ENCODE peak calls at places on chromosomes 13 and 19, in ten cellular contexts. One of them, this sample, is unnamed.

GRCh38 chr19:3176715-3177501 is 1.7 kb upstream of the S1PR4 start:
- DNase-seq in tibial artery: no peak
- DNase-seq in colonic mucosa: peak; percentile 67
- DNase-seq in CD8-positive, alpha-beta T cell: peak; percentile 65
- DNase-seq in psoas muscle: no peak
- DNase-seq in astrocyte of the spinal cord: peak; percentile 43
- DNase-seq in cardiac muscle cell: no peak
- DNase-seq in HFF-Myc: no peak
- DNase-seq in thyroid gland: peak; percentile 66
- DNase-seq in fibroblast of pulmonary artery: no peak
- DNase-seq in this sample: peak; percentile 72

GRCh38 chr19:19662866-19663291 is 597 bp downstream of the ATP13A1 start:
- DNase-seq in HFF-Myc: no peak
- DNase-seq in psoas muscle: peak; percentile 79
- DNase-seq in CD8-positive, alpha-beta T cell: no peak
- DNase-seq in astrocyte of the spinal cord: no peak
- DNase-seq in fibroblast of pulmonary artery: no peak
- DNase-seq in colonic mucosa: peak; percentile 72
- DNase-seq in thyroid gland: no peak
- DNase-seq in tibial artery: no peak
- DNase-seq in cardiac muscle cell: peak; percentile 12
- DNase-seq in this sample: peak; percentile 20

GRCh38 chr13:34459856-34460255 is 482.2 kb upstream of the NBEA start:
- DNase-seq in tibial artery: no peak
- DNase-seq in astrocyte of the spinal cord: no peak
- DNase-seq in CD8-positive, alpha-beta T cell: no peak
- DNase-seq in thyroid gland: no peak
- DNase-seq in colonic mucosa: no peak
- DNase-seq in fibroblast of pulmonary artery: no peak
- DNase-seq in psoas muscle: no peak
- DNase-seq in cardiac muscle cell: peak; percentile 6
- DNase-seq in HFF-Myc: no peak
- DNase-seq in this sample: peak; percentile 4

GRCh38 chr19:7682175-7682855 is 1.7 kb downstream of the TRAPPC5 start:
- DNase-seq in HFF-Myc: no peak
- DNase-seq in tibial artery: no peak
- DNase-seq in psoas muscle: no peak
- DNase-seq in thyroid gland: no peak
- DNase-seq in colonic mucosa: no peak
- DNase-seq in fibroblast of pulmonary artery: no peak
- DNase-seq in astrocyte of the spinal cord: no peak
- DNase-seq in CD8-positive, alpha-beta T cell: no peak
- DNase-seq in cardiac muscle cell: no peak
- DNase-seq in this sample: no peak

GRCh38 chr13:50626031-50626643 is 217.4 kb downstream of the DLEU7 start:
- DNase-seq in astrocyte of the spinal cord: peak; percentile 61
- DNase-seq in thyroid gland: no peak
- DNase-seq in CD8-positive, alpha-beta T cell: no peak
- DNase-seq in colonic mucosa: no peak
- DNase-seq in tibial artery: no peak
- DNase-seq in fibroblast of pulmonary artery: peak; percentile 90
- DNase-seq in HFF-Myc: no peak
- DNase-seq in psoas muscle: no peak
- DNase-seq in cardiac muscle cell: peak; percentile 92
- DNase-seq in this sample: peak; percentile 88

GRCh38 chr13:109802936-109803335 is 16.6 kb upstream of the IRS2 start:
- DNase-seq in thyroid gland: no peak
- DNase-seq in fibroblast of pulmonary artery: no peak
- DNase-seq in HFF-Myc: no peak
- DNase-seq in CD8-positive, alpha-beta T cell: no peak
- DNase-seq in cardiac muscle cell: no peak
- DNase-seq in psoas muscle: no peak
- DNase-seq in colonic mucosa: no peak
- DNase-seq in tibial artery: no peak
- DNase-seq in astrocyte of the spinal cord: no peak
- DNase-seq in this sample: no peak

GRCh38 chr19:15432018-15432494 is 13.3 kb upstream of the AKAP8L start:
- DNase-seq in thyroid gland: no peak
- DNase-seq in colonic mucosa: no peak
- DNase-seq in CD8-positive, alpha-beta T cell: no peak
- DNase-seq in astrocyte of the spinal cord: no peak
- DNase-seq in psoas muscle: no peak
- DNase-seq in HFF-Myc: no peak
- DNase-seq in cardiac muscle cell: peak; percentile 8
- DNase-seq in fibroblast of pulmonary artery: no peak
- DNase-seq in tibial artery: no peak
- DNase-seq in this sample: peak; percentile 6

GRCh38 chr19:50725218-50725931 is 2.2 kb downstream of the CLEC11A start:
- DNase-seq in astrocyte of the spinal cord: no peak
- DNase-seq in cardiac muscle cell: no peak
- DNase-seq in HFF-Myc: no peak
- DNase-seq in thyroid gland: no peak
- DNase-seq in colonic mucosa: no peak
- DNase-seq in fibroblast of pulmonary artery: no peak
- DNase-seq in psoas muscle: no peak
- DNase-seq in tibial artery: no peak
- DNase-seq in CD8-positive, alpha-beta T cell: no peak
- DNase-seq in this sample: peak; percentile 21

GRCh38 chr13:75685239-75685697 is 49.1 kb downstream of the LMO7 start:
- DNase-seq in cardiac muscle cell: peak; percentile 74
- DNase-seq in HFF-Myc: peak; percentile 64
- DNase-seq in psoas muscle: no peak
- DNase-seq in astrocyte of the spinal cord: peak; percentile 83
- DNase-seq in CD8-positive, alpha-beta T cell: no peak
- DNase-seq in colonic mucosa: no peak
- DNase-seq in fibroblast of pulmonary artery: peak; percentile 73
- DNase-seq in thyroid gland: peak; percentile 17
- DNase-seq in tibial artery: no peak
- DNase-seq in this sample: peak; percentile 80

GRCh38 chr13:105213512-105213911 is 1322.0 kb downstream of the EFNB2 start:
- DNase-seq in colonic mucosa: no peak
- DNase-seq in psoas muscle: no peak
- DNase-seq in CD8-positive, alpha-beta T cell: no peak
- DNase-seq in tibial artery: no peak
- DNase-seq in HFF-Myc: no peak
- DNase-seq in astrocyte of the spinal cord: no peak
- DNase-seq in thyroid gland: no peak
- DNase-seq in cardiac muscle cell: peak; percentile 7
- DNase-seq in fibroblast of pulmonary artery: no peak
- DNase-seq in this sample: no peak

GRCh38 chr19:34131100-34131499 is 41.2 kb upstream of the LSM14A start:
- DNase-seq in psoas muscle: no peak
- DNase-seq in thyroid gland: no peak
- DNase-seq in HFF-Myc: no peak
- DNase-seq in cardiac muscle cell: no peak
- DNase-seq in fibroblast of pulmonary artery: no peak
- DNase-seq in tibial artery: no peak
- DNase-seq in colonic mucosa: no peak
- DNase-seq in CD8-positive, alpha-beta T cell: no peak
- DNase-seq in astrocyte of the spinal cord: no peak
- DNase-seq in this sample: no peak

GRCh38 chr19:16834747-16835146 is 5.5 kb downstream of the SIN3B start:
- DNase-seq in astrocyte of the spinal cord: peak; percentile 29
- DNase-seq in tibial artery: no peak
- DNase-seq in fibroblast of pulmonary artery: no peak
- DNase-seq in colonic mucosa: no peak
- DNase-seq in psoas muscle: no peak
- DNase-seq in cardiac muscle cell: no peak
- DNase-seq in CD8-positive, alpha-beta T cell: no peak
- DNase-seq in HFF-Myc: no peak
- DNase-seq in thyroid gland: no peak
- DNase-seq in this sample: no peak

GRCh38 chr19:58045411-58046050 is 11.7 kb downstream of the ZSCAN1 start:
- DNase-seq in cardiac muscle cell: no peak
- DNase-seq in psoas muscle: no peak
- DNase-seq in HFF-Myc: no peak
- DNase-seq in fibroblast of pulmonary artery: no peak
- DNase-seq in tibial artery: no peak
- DNase-seq in thyroid gland: no peak
- DNase-seq in astrocyte of the spinal cord: no peak
- DNase-seq in CD8-positive, alpha-beta T cell: no peak
- DNase-seq in colonic mucosa: no peak
- DNase-seq in this sample: no peak

DNA sequence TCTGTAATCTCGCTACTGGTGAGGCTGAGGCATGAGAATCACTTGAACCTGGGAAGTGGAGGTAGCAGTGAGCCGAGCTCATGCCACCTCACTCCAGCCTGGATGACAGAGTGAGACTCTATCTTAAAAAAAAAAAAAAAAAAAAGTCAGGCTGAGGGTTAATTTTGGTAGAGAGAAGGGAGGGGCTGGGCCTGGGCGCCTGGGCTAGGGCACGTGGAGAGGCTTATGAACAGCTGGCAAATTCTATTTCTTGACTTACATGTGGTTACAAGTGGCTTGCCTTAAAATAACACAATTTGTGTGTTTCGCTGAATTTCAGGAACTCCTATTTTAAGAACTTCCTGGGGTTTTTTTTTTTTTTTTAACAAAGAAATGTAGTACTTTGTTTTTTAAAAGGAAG is 47.6 kb upstream of the MAP3K10 start:
- DNase-seq in cardiac muscle cell: no peak
- DNase-seq in HFF-Myc: peak; percentile 15
- DNase-seq in thyroid gland: peak; percentile 48
- DNase-seq in fibroblast of pulmonary artery: no peak
- DNase-seq in colonic mucosa: no peak
- DNase-seq in CD8-positive, alpha-beta T cell: peak; percentile 22
- DNase-seq in tibial artery: no peak
- DNase-seq in astrocyte of the spinal cord: no peak
- DNase-seq in psoas muscle: no peak
- DNase-seq in this sample: no peak
- H3K4me3 ChIP-seq in cardiac muscle cell: no peak overlapping the region
- H3K4me3 ChIP-seq in HFF-Myc: no peak overlapping the region
- H3K4me3 ChIP-seq in thyroid gland: no peak overlapping the region
- H3K4me3 ChIP-seq in fibroblast of pulmonary artery: no peak overlapping the region
- H3K4me3 ChIP-seq in colonic mucosa: no peak overlapping the region
- H3K4me3 ChIP-seq in CD8-positive, alpha-beta T cell: peak overlapping the region; percentile 22
- H3K4me3 ChIP-seq in tibial artery: no peak overlapping the region
- H3K4me3 ChIP-seq in astrocyte of the spinal cord: no peak overlapping the region
- H3K4me3 ChIP-seq in psoas muscle: no peak overlapping the region
- H3K4me3 ChIP-seq in this sample: no peak overlapping the region

DNA sequence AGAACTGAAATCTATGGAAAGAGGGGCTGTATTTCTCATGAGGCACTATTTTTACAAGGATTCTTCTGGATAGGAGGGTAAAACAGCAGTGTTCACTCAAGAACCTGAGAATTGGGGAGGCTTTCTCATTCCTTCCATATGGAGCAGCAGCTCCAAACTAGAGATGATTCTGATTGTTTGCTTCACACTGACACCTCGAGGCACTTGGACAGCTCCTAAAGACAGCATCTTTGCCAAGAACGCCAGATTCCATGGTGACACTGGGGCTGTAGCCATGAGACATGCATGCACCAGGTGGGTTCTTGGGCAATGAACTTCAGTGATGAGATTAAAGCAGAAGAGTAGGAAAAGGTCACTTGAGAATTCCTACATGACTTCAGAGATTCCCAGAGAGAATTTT is 361.5 kb upstream of the HTR2A start:
- DNase-seq in CD8-positive, alpha-beta T cell: no peak
- DNase-seq in astrocyte of the spinal cord: no peak
- DNase-seq in tibial artery: no peak
- DNase-seq in psoas muscle: no peak
- DNase-seq in colonic mucosa: no peak
- DNase-seq in cardiac muscle cell: no peak
- DNase-seq in thyroid gland: no peak
- DNase-seq in fibroblast of pulmonary artery: no peak
- DNase-seq in HFF-Myc: no peak
- DNase-seq in this sample: no peak
- TF ChIP-seq CTCF in CD8-positive, alpha-beta T cell: no peak
- TF ChIP-seq CTCF in astrocyte of the spinal cord: no peak
- TF ChIP-seq CTCF in tibial artery: no peak
- TF ChIP-seq CTCF in psoas muscle: no peak
- TF ChIP-seq CTCF in colonic mucosa: no peak
- TF ChIP-seq CTCF in cardiac muscle cell: no peak
- TF ChIP-seq CTCF in thyroid gland: no peak
- TF ChIP-seq CTCF in fibroblast of pulmonary artery: no peak
- TF ChIP-seq CTCF in HFF-Myc: no peak
- TF ChIP-seq CTCF in this sample: no peak

DNA sequence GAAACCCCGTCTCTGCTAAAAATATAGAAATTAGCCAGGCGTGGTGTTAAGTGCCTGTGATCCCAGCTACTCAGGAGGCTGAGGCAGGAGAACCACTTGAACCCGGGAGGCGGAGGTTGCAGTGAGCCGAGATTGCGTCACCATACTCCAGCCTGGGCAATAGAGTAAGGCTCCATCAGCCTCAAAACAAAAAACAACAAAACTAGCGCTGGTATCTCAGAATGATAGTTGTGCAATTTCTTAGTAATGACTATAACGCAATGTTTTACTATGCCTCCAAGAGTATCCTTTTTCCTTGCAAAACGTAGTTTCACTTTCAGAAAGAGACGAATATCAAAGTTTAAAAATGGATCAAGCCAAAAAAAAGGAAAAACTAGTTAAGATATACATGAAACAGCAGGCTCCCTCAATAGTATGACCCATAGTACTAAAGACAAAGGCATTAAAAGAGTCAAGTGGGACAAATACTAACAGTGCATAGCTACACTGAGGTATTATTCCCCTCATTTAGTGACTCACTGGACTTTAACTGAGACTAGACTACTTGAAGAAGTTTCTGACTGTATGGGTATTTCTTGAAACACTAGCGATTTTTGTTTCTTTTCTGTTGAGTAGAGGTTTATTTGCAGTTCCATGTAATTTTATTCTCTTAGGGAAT is 10.5 kb upstream of the ITM2B start:
- DNase-seq in thyroid gland: no peak
- DNase-seq in colonic mucosa: no peak
- DNase-seq in HFF-Myc: no peak
- DNase-seq in CD8-positive, alpha-beta T cell: no peak
- DNase-seq in astrocyte of the spinal cord: peak; percentile 27
- DNase-seq in fibroblast of pulmonary artery: peak; percentile 65
- DNase-seq in psoas muscle: peak; percentile 67
- DNase-seq in tibial artery: peak; percentile 60
- DNase-seq in cardiac muscle cell: peak; percentile 81
- DNase-seq in this sample: peak; percentile 66
- H3K4me3 ChIP-seq in thyroid gland: no peak overlapping the region
- H3K4me3 ChIP-seq in colonic mucosa: peak overlapping the region; percentile 12
- H3K4me3 ChIP-seq in HFF-Myc: no peak overlapping the region
- H3K4me3 ChIP-seq in CD8-positive, alpha-beta T cell: peak overlapping the region; percentile 42
- H3K4me3 ChIP-seq in astrocyte of the spinal cord: no peak overlapping the region
- H3K4me3 ChIP-seq in fibroblast of pulmonary artery: peak overlapping the region; percentile 32
- H3K4me3 ChIP-seq in psoas muscle: peak overlapping the region; percentile 52
- H3K4me3 ChIP-seq in tibial artery: peak overlapping the region; percentile 48
- H3K4me3 ChIP-seq in cardiac muscle cell: no peak overlapping the region
- H3K4me3 ChIP-seq in this sample: peak overlapping the region; percentile 49

DNA sequence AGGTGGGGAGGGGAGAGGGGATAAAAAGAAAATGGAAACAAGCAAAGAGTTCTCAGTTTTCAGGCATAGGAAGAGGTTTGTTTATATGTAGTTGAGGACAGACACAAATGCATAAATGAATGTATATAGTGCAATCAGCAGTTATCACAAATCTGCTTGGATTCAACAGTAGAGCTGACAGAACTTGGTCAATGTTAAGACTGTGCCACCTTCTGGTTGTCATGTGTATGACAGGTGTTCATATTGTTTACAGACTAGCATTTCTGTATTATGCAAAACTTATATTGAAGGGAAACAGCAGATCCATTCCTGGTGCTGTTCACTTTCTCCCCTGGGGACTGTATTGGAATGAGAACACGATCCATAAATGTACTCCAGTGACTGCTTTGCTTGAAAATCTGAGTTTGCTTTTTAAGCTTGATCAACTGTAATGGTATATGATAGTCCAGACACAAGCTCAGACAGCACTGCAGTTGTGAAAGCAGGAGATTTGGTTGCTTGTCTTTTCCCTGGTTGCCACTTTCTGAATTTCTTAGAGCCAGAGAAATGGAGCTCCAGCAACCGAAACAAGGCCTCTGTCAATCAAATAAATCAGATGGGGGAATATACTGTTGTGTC is 319.5 kb upstream of the OBI1 start:
- DNase-seq in tibial artery: no peak
- DNase-seq in psoas muscle: no peak
- DNase-seq in thyroid gland: peak; percentile 21
- DNase-seq in fibroblast of pulmonary artery: peak; percentile 82
- DNase-seq in astrocyte of the spinal cord: peak; percentile 64
- DNase-seq in HFF-Myc: peak; percentile 26
- DNase-seq in CD8-positive, alpha-beta T cell: no peak
- DNase-seq in colonic mucosa: peak; percentile 43
- DNase-seq in cardiac muscle cell: peak; percentile 77
- DNase-seq in this sample: peak; percentile 77
- TF ChIP-seq CTCF in tibial artery: peak; percentile 51
- TF ChIP-seq CTCF in psoas muscle: peak; percentile 57
- TF ChIP-seq CTCF in thyroid gland: peak; percentile 73
- TF ChIP-seq CTCF in fibroblast of pulmonary artery: peak; percentile 80
- TF ChIP-seq CTCF in astrocyte of the spinal cord: peak; percentile 60
- TF ChIP-seq CTCF in HFF-Myc: peak; percentile 47
- TF ChIP-seq CTCF in CD8-positive, alpha-beta T cell: peak; percentile 74
- TF ChIP-seq CTCF in colonic mucosa: peak; percentile 52
- TF ChIP-seq CTCF in cardiac muscle cell: peak; percentile 66
- TF ChIP-seq CTCF in this sample: peak; percentile 66

This sample was measured in cardiac fibroblast.